ENCODE peak calls at places on chromosomes 6 and 20, in seven cellular contexts. H is stimulated activated CD8-positive, alpha-beta memory T cell treated with anti-CD3 and anti-CD28 coated beads, Interleukin-12 subunit alpha, Interleukin-12 subunit beta, amount 100 ng/mL, for 4 hours; F is COR-L47; V is stromal cell of bone marrow; U is AG08396; J is BJ; O is HEK293T. X is an unnamed sample.

GRCh38 chr20:62219101-62219991 is 732 bp downstream of the HRH3 start:
- DNase-seq in U (no peak), O (no peak), J (no peak), V (no peak), F (peak), H (no peak), X (peak)

GRCh38 chr20:46309945-46310344 is 1.6 kb upstream of the CDH22 start:
- DNase-seq in F (no peak), J (no peak), V (no peak), H (no peak), O (no peak), U (no peak), X (no peak)

GRCh38 chr6:17394192-17394611 is 807 bp downstream of the CAP2 start:
- DNase-seq in U (peak), V (no peak), H (no peak), F (peak), J (peak), O (peak), X (no peak)

GRCh38 chr6:150029749-150030148 is 4.4 kb upstream of the RAET1L start:
- DNase-seq in J (no peak), U (no peak), F (no peak), V (no peak), O (no peak), H (no peak), X (no peak)

GRCh38 chr6:80094017-80094416 is 12.5 kb upstream of the BCKDHB start:
- DNase-seq in O (peak), J (no peak), H (no peak), V (no peak), U (peak), F (peak), X (no peak)

GRCh38 chr6:139161169-139161568 is 26.3 kb downstream of the HECA start:
- DNase-seq in U (peak), V (peak), J (peak), H (peak), O (no peak), F (no peak), X (no peak)

GRCh38 chr6:163187201-163187600 is 227.3 kb upstream of the QKI start:
- DNase-seq in O (no peak), H (no peak), J (no peak), V (no peak), F (no peak), U (no peak), X (no peak)

GRCh38 chr6:89139509-89140346 is 6.1 kb upstream of the PM20D2 start:
- DNase-seq in J (no peak), O (no peak), F (no peak), V (no peak), H (no peak), U (no peak), X (no peak)

GRCh38 chr6:125154184-125155135 is 887 bp downstream of the TPD52L1 start:
- DNase-seq in O (peak), J (no peak), V (no peak), U (peak), H (no peak), F (no peak), X (no peak)

GRCh38 chr20:59850018-59850641 is 83.3 kb downstream of the SYCP2 start:
- DNase-seq in J (no peak), U (no peak), V (no peak), O (peak), F (peak), H (no peak), X (peak)

GRCh38 chr6:157822221-157823000 is 635 bp upstream of the SNX9 start:
- DNase-seq in J (no peak), U (no peak), V (no peak), F (no peak), H (no peak), O (peak), X (no peak)

GRCh38 chr6:103820148-103820547 is 1039.6 kb downstream of the HACE1 start:
- DNase-seq in U (no peak), J (no peak), O (no peak), H (no peak), F (no peak), V (no peak), X (no peak)

GRCh38 chr20:50569864-50570836 is 60.0 kb downstream of the PTPN1 start:
- DNase-seq in H (no peak), J (no peak), O (no peak), U (no peak), V (no peak), F (no peak), X (no peak)

GRCh38 chr6:15499591-15499990 is 163.2 kb downstream of the DTNBP1 start:
- DNase-seq in V (no peak), J (no peak), O (no peak), H (no peak), F (no peak), U (no peak), X (no peak)

GRCh38 chr6:36025932-36026327 is 1.5 kb upstream of the SLC26A8 start:
- DNase-seq in U (peak), J (no peak), H (no peak), O (no peak), F (no peak), V (no peak), X (no peak)

GRCh38 chr20:20003088-20003954 is 13.8 kb upstream of the NAA20 start:
- DNase-seq in H (no peak), J (no peak), O (no peak), V (no peak), F (no peak), U (no peak), X (no peak)

X was measured in NCI-H1436.